ENCODE peak calls at places on chromosomes 5 and 9, in nine cellular contexts. A, K, J, H, P, R, N, O and C are unnamed samples.
A peak's percentile ranks its signal among the peaks of the same experiment; 100 is the strongest.

GRCh38 chr9:545480-545879 is 296.0 kb upstream of the DMRT1 start:
- DNase-seq in A (no peak), K (no peak), J (no peak), H (peak; percentile 61), P (no peak), R (no peak), N (no peak), O (no peak), C (no peak)

GRCh38 chr5:168135897-168136296 is 155.5 kb upstream of the WWC1 start:
- DNase-seq in A (no peak), K (no peak), J (no peak), H (no peak), P (peak; percentile 61), R (no peak), N (no peak), O (no peak), C (no peak)

GRCh38 chr9:135087489-135087791 is at the start of gene OLFM1:
- DNase-seq in A (peak; percentile 82), K (no peak), J (no peak), H (peak; percentile 63), P (peak; percentile 71), R (peak; percentile 47), N (no peak), O (no peak), C (peak; percentile 84)

GRCh38 chr5:57033103-57033502 is 81.2 kb upstream of the MIER3 start:
- DNase-seq in A (no peak), K (no peak), J (no peak), H (no peak), P (no peak), R (no peak), N (no peak), O (no peak), C (no peak)

GRCh38 chr9:91843623-91844111 is 106.4 kb downstream of the ROR2 start:
- DNase-seq in A (no peak), K (no peak), J (no peak), H (no peak), P (no peak), R (peak; percentile 2), N (no peak), O (no peak), C (peak; percentile 16)

GRCh38 chr9:117278656-117279055 is 136.2 kb downstream of the ASTN2 start:
- DNase-seq in A (no peak), K (no peak), J (no peak), H (no peak), P (no peak), R (no peak), N (no peak), O (no peak), C (peak; percentile 13)

GRCh38 chr5:145180341-145180740 is 654.8 kb downstream of the PRELID2 start:
- DNase-seq in A (no peak), K (no peak), J (no peak), H (no peak), P (no peak), R (no peak), N (no peak), O (no peak), C (no peak)

GRCh38 chr5:80930940-80931339 is 29.2 kb upstream of the RASGRF2 start:
- DNase-seq in A (no peak), K (no peak), J (no peak), H (no peak), P (no peak), R (no peak), N (no peak), O (no peak), C (no peak)

GRCh38 chr9:132037470-132037869 is 42.2 kb downstream of the MED27 start:
- DNase-seq in A (no peak), K (no peak), J (no peak), H (no peak), P (no peak), R (no peak), N (no peak), O (no peak), C (peak; percentile 29)

GRCh38 chr5:71528206-71528605 is 58.9 kb upstream of the MCCC2 start:
- DNase-seq in A (no peak), K (no peak), J (no peak), H (no peak), P (no peak), R (no peak), N (no peak), O (no peak), C (no peak)

GRCh38 chr9:134396825-134397224 is 70.6 kb downstream of the RXRA start:
- DNase-seq in A (no peak), K (no peak), J (no peak), H (peak; percentile 20), P (no peak), R (no peak), N (no peak), O (peak; percentile 45), C (no peak)

GRCh38 chr9:86304236-86304730 is 21.9 kb upstream of the ISCA1 start:
- DNase-seq in A (no peak), K (no peak), J (no peak), H (no peak), P (no peak), R (no peak), N (no peak), O (no peak), C (no peak)

GRCh38 chr5:8446179-8446578 is 577.2 kb downstream of the MTRR start:
- DNase-seq in A (no peak), K (no peak), J (no peak), H (no peak), P (no peak), R (no peak), N (no peak), O (no peak), C (no peak)

GRCh38 chr5:109218767-109219166 is 191.0 kb downstream of the PJA2 start:
- DNase-seq in A (no peak), K (no peak), J (no peak), H (no peak), P (no peak), R (no peak), N (no peak), O (no peak), C (no peak)

GRCh38 chr5:177565046-177565445 is 10.7 kb upstream of the FAM193B start:
- DNase-seq in A (no peak), K (no peak), J (no peak), H (no peak), P (no peak), R (no peak), N (no peak), O (no peak), C (no peak)

GRCh38 chr9:131095666-131096489 is 453 bp upstream of the AIF1L start:
- DNase-seq in A (peak; percentile 82), K (no peak), J (no peak), H (no peak), P (no peak), R (peak; percentile 86), N (no peak), O (no peak), C (peak; percentile 82)

GRCh38 chr9:90219548-90220118 is 423.0 kb downstream of the DIRAS2 start:
- DNase-seq in A (peak; percentile 35), K (no peak), J (no peak), H (no peak), P (peak; percentile 48), R (no peak), N (no peak), O (peak; percentile 13), C (peak; percentile 12)

GRCh38 chr9:90861380-90861779 is 59.8 kb downstream of the SYK start:
- DNase-seq in A (no peak), K (no peak), J (no peak), H (no peak), P (no peak), R (no peak), N (no peak), O (no peak), C (no peak)

GRCh38 chr5:157107508-157107907 is 1.3 kb downstream of the HAVCR2 start:
- DNase-seq in A (no peak), K (no peak), J (no peak), H (no peak), P (no peak), R (no peak), N (no peak), O (no peak), C (no peak)

GRCh38 chr9:132935021-132935420 is 9.4 kb downstream of the TSC1 start:
- DNase-seq in A (no peak), K (no peak), J (no peak), H (no peak), P (no peak), R (no peak), N (no peak), O (no peak), C (no peak)